ENCODE peak calls at places on chromosomes 5 and 9, in seven cellular contexts. W is IMR-90; E is cardiac muscle cell; I is ovary; J is spleen; P is adrenal gland; A is CD8-positive, alpha-beta T cell. O is an unnamed sample.

GRCh38 chr9:68648971-68649370 is 56.1 kb upstream of the PIP5K1B start:
- DNase-seq in W (no peak), E (no peak), I (no peak), J (no peak), P (no peak), A (no peak), O (no peak)

GRCh38 chr5:37153661-37154060 is 95.5 kb downstream of the CPLANE1 start:
- DNase-seq in W (no peak), E (no peak), I (no peak), J (no peak), P (no peak), A (no peak), O (no peak)

GRCh38 chr9:136799079-136799853 is 3.1 kb downstream of the CCDC183 start:
- DNase-seq in W (no peak), E (peak; percentile 13), I (peak; percentile 74), J (peak; percentile 79), P (no peak), A (no peak), O (peak; percentile 58)

GRCh38 chr5:68245325-68245724 is 29.8 kb downstream of the PIK3R1 start:
- DNase-seq in W (peak; percentile 43), E (no peak), I (no peak), J (no peak), P (no peak), A (no peak), O (no peak)

GRCh38 chr5:77876862-77877502 is 100.8 kb upstream of the TBCA start:
- DNase-seq in W (peak; percentile 18), E (no peak), I (no peak), J (no peak), P (no peak), A (no peak), O (no peak)

GRCh38 chr5:177025139-177025538 is 2.6 kb downstream of the ZNF346 start:
- DNase-seq in W (no peak), E (peak; percentile 67), I (no peak), J (no peak), P (no peak), A (no peak), O (no peak)

GRCh38 chr5:155773680-155774079 is 553.3 kb upstream of the SGCD start:
- DNase-seq in W (no peak), E (no peak), I (no peak), J (no peak), P (no peak), A (peak; percentile 12), O (no peak)

GRCh38 chr5:150441813-150442698 is 7.5 kb downstream of the RPS14 start:
- DNase-seq in W (no peak), E (no peak), I (no peak), J (no peak), P (no peak), A (no peak), O (no peak)

GRCh38 chr9:80792721-80793120 is 896.6 kb downstream of the TLE1 start:
- DNase-seq in W (no peak), E (no peak), I (no peak), J (no peak), P (no peak), A (no peak), O (no peak)

GRCh38 chr5:39160576-39161213 is 58.7 kb downstream of the FYB1 start:
- DNase-seq in W (no peak), E (no peak), I (no peak), J (no peak), P (no peak), A (no peak), O (no peak)

GRCh38 chr9:71748280-71748743 is 20.0 kb downstream of the CEMIP2 start:
- DNase-seq in W (peak; percentile 85), E (peak; percentile 89), I (no peak), J (no peak), P (no peak), A (no peak), O (no peak)

GRCh38 chr5:131316026-131316425 is 52.2 kb downstream of the CDC42SE2 start:
- DNase-seq in W (no peak), E (no peak), I (no peak), J (no peak), P (no peak), A (no peak), O (no peak)

GRCh38 chr9:95091574-95091970 is 225.9 kb downstream of the FANCC start:
- DNase-seq in W (peak; percentile 53), E (no peak), I (peak; percentile 41), J (no peak), P (no peak), A (no peak), O (peak; percentile 42)

GRCh38 chr9:134963546-134963945 is 45.8 kb upstream of the FCN1 start:
- DNase-seq in W (no peak), E (no peak), I (peak; percentile 15), J (peak; percentile 24), P (no peak), A (no peak), O (no peak)

GRCh38 chr9:18269561-18269960 is 204.4 kb upstream of the ADAMTSL1 start:
- DNase-seq in W (no peak), E (no peak), I (no peak), J (no peak), P (no peak), A (no peak), O (no peak)

GRCh38 chr5:112689510-112689909 is 48.2 kb upstream of the APC start:
- DNase-seq in W (peak; percentile 35), E (peak; percentile 32), I (no peak), J (no peak), P (peak; percentile 50), A (no peak), O (no peak)

GRCh38 chr5:135456238-135457099 is 4.3 kb upstream of the TIFAB start:
- DNase-seq in W (peak; percentile 88), E (peak; percentile 88), I (peak; percentile 16), J (peak; percentile 76), P (peak; percentile 93), A (no peak), O (peak; percentile 15)

GRCh38 chr5:6752236-6752635 is 39.0 kb downstream of the TENT4A start:
- DNase-seq in W (no peak), E (no peak), I (no peak), J (peak; percentile 42), P (no peak), A (no peak), O (no peak)

GRCh38 chr5:14105717-14106435 is 37.3 kb upstream of the TRIO start:
- DNase-seq in W (peak; percentile 95), E (peak; percentile 74), I (no peak), J (no peak), P (peak; percentile 87), A (no peak), O (peak; percentile 15)

GRCh38 chr5:166909040-166909439 is 1382.4 kb upstream of the WWC1 start:
- DNase-seq in W (no peak), E (peak; percentile 77), I (no peak), J (no peak), P (no peak), A (no peak), O (no peak)

GRCh38 chr9:92668746-92669526 is 995 bp downstream of the IPPK start:
- DNase-seq in W (peak; percentile 65), E (peak; percentile 71), I (peak; percentile 50), J (peak; percentile 80), P (peak; percentile 65), A (no peak), O (peak; percentile 38)

GRCh38 chr5:150509992-150510391 is 2.1 kb downstream of the NDST1 start:
- DNase-seq in W (no peak), E (no peak), I (no peak), J (no peak), P (no peak), A (no peak), O (no peak)

GRCh38 chr9:136342191-136343120 is 15.1 kb downstream of the GPSM1 start:
- DNase-seq in W (peak; percentile 83), E (peak; percentile 80), I (peak; percentile 92), J (peak; percentile 90), P (peak; percentile 94), A (peak; percentile 21), O (peak; percentile 70)

GRCh38 chr9:77454668-77455067 is 193.5 kb downstream of the GNA14 start:
- DNase-seq in W (peak; percentile 64), E (no peak), I (no peak), J (no peak), P (no peak), A (no peak), O (no peak)

GRCh38 chr9:77456829-77457437 is 191.2 kb downstream of the GNA14 start:
- DNase-seq in W (peak; percentile 91), E (peak; percentile 92), I (peak; percentile 89), J (peak; percentile 88), P (peak; percentile 88), A (peak; percentile 63), O (peak; percentile 95)

GRCh38 chr9:77451507-77451906 is 196.6 kb downstream of the GNA14 start:
- DNase-seq in W (no peak), E (no peak), I (no peak), J (no peak), P (no peak), A (no peak), O (no peak)

GRCh38 chr9:77455312-77455927 is 192.7 kb downstream of the GNA14 start:
- DNase-seq in W (no peak), E (peak; percentile 51), I (no peak), J (no peak), P (no peak), A (no peak), O (no peak)

DNA sequence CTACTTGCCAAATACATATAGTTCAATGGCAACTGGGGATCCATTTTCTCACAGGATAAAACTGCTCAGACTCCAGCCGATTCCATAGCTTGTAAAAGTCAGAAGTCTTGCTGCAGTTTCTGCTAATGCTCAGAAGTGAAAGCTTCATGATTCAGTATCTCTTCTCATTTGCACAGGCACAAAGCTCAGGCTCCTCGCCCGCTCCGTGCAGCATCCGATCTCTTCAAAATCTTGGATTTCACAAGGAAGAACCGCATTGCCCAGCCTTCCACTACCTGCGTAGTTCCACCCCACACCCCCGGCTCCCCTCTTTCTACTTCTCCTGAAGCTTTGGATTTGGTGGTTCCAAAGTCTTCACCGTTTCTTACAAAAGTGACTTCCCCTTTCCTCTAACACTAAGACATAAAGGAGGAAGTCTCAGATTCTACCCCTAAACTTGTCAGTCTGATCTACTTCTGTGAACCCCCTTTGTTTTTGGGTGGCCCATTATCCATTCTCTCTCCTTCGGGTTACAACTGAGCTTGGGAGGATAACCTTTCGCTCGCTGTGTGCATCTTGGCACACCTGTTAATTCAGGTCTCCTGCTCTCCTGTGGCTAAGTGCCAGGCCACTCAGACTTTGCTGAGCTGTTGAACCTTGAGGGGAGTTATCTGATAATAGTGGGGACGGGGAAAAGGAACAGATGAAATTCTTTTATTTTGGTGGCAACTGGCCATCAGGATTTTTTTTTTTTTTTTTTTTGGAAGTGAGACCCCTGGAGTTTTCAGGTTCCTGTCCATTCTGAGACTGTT is 194.1 kb downstream of the GNA14 start:
- DNase-seq in W (no peak), E (no peak), I (no peak), J (no peak), P (no peak), A (no peak), O (peak; percentile 82)
- H3K4me3 ChIP-seq in W (no peak overlapping the region), E (no peak overlapping the region), I (no peak overlapping the region), J (peak overlapping the region; percentile 14), P (no peak overlapping the region), A (no peak overlapping the region), O (no peak overlapping the region)

GRCh38 chr5:159911349-159911748 is 4.9 kb upstream of the ADRA1B start:
- DNase-seq in W (no peak), E (no peak), I (no peak), J (no peak), P (no peak), A (no peak), O (no peak)
- H3K4me1 ChIP-seq in W (peaks cover 10% of the 10 kb centered on the region), E (peaks cover 10% of the 10 kb centered on the region), I (peaks cover 7% of the 10 kb centered on the region), J (peaks cover 23% of the 10 kb centered on the region), P (peaks cover 9% of the 10 kb centered on the region), A (no peaks in the 10 kb centered on the region), O (peaks cover 16% of the 10 kb centered on the region)

GRCh38 chr9:1457460-1457859 is 407.3 kb downstream of the DMRT2 start:
- DNase-seq in W (no peak), E (no peak), I (no peak), J (no peak), P (no peak), A (no peak), O (no peak)
- TF ChIP-seq CTCF in W (no peak), E (no peak), I (no peak), J (no peak), P (no peak), A (no peak), O (no peak)

GRCh38 chr5:162068412-162068811 is 839 bp downstream of the GABRG2 start:
- DNase-seq in W (no peak), E (peak; percentile 1), I (no peak), J (no peak), P (peak; percentile 26), A (no peak), O (peak; percentile 4)
- H3K4me3 ChIP-seq in W (no peak overlapping the region), E (no peak overlapping the region), I (no peak overlapping the region), J (no peak overlapping the region), P (no peak overlapping the region), A (no peak overlapping the region), O (no peak overlapping the region)